ENCODE peak calls at places on chromosomes 16 and 17, in ten cellular contexts. J is CD4-positive, CD25-positive, alpha-beta regulatory T cell; N is K562; F is adrenal gland; H is A549; Q is neural progenitor cell; E is SK-N-SH; M is effector memory CD4-positive, alpha-beta T cell; T is transverse colon; P is mesendoderm. D is an unnamed sample. For H3K4me1, the result is how much of the 10 kb centered on the place peaks cover.

GRCh38 chr16:87284183-87284582 is 33.0 kb downstream of the C16orf95 start:
- DNase-seq in J (no peak), N (no peak), F (no peak), H (no peak), Q (no peak), E (no peak), M (no peak), T (no peak), P (no peak), D (no peak)

GRCh38 chr17:76659928-76660614 is 16.5 kb upstream of the ST6GALNAC1 start:
- DNase-seq in J (peak), N (peak), F (no peak), H (no peak), Q (no peak), E (peak), M (no peak), T (peak), P (no peak), D (no peak)

GRCh38 chr16:27408012-27408601 is 6.1 kb downstream of the IL21R start:
- DNase-seq in J (no peak), N (no peak), F (no peak), H (no peak), Q (no peak), E (no peak), M (no peak), T (no peak), P (no peak), D (no peak)

GRCh38 chr16:23838485-23839142 is 2.8 kb downstream of the PRKCB start:
- DNase-seq in J (no peak), N (no peak), F (no peak), H (no peak), Q (no peak), E (no peak), M (no peak), T (no peak), P (no peak), D (no peak)

GRCh38 chr17:13029340-13029739 is 11.5 kb upstream of the ELAC2 start:
- DNase-seq in J (no peak), N (no peak), F (no peak), H (no peak), Q (peak), E (no peak), M (no peak), T (no peak), P (no peak), D (no peak)

GRCh38 chr17:57924677-57925076 is 30.5 kb downstream of the CUEDC1 start:
- DNase-seq in J (no peak), N (no peak), F (no peak), H (no peak), Q (no peak), E (no peak), M (no peak), T (no peak), P (no peak), D (peak)

GRCh38 chr17:74297941-74298340 is 23.9 kb downstream of the DNAI2 start:
- DNase-seq in J (no peak), N (no peak), F (no peak), H (no peak), Q (no peak), E (no peak), M (no peak), T (no peak), P (no peak), D (no peak)

GRCh38 chr16:78210305-78210704 is 110.9 kb downstream of the WWOX start:
- DNase-seq in J (no peak), N (no peak), F (no peak), H (no peak), Q (peak), E (no peak), M (no peak), T (no peak), P (peak), D (no peak)

GRCh38 chr17:2212328-2212981 is 91.1 kb downstream of the SMG6 start:
- DNase-seq in J (no peak), N (no peak), F (peak), H (no peak), Q (no peak), E (no peak), M (no peak), T (no peak), P (no peak), D (no peak)

GRCh38 chr17:2214047-2214717 is 89.4 kb downstream of the SMG6 start:
- DNase-seq in J (no peak), N (peak), F (peak), H (no peak), Q (peak), E (no peak), M (no peak), T (peak), P (peak), D (no peak)

GRCh38 chr17:2211661-2212327 is 91.8 kb downstream of the SMG6 start:
- DNase-seq in J (no peak), N (no peak), F (no peak), H (no peak), Q (no peak), E (no peak), M (no peak), T (no peak), P (no peak), D (no peak)

GRCh38 chr17:2214887-2215615 is 88.5 kb downstream of the SMG6 start:
- DNase-seq in J (peak), N (no peak), F (no peak), H (no peak), Q (peak), E (peak), M (no peak), T (peak), P (no peak), D (no peak)

DNA sequence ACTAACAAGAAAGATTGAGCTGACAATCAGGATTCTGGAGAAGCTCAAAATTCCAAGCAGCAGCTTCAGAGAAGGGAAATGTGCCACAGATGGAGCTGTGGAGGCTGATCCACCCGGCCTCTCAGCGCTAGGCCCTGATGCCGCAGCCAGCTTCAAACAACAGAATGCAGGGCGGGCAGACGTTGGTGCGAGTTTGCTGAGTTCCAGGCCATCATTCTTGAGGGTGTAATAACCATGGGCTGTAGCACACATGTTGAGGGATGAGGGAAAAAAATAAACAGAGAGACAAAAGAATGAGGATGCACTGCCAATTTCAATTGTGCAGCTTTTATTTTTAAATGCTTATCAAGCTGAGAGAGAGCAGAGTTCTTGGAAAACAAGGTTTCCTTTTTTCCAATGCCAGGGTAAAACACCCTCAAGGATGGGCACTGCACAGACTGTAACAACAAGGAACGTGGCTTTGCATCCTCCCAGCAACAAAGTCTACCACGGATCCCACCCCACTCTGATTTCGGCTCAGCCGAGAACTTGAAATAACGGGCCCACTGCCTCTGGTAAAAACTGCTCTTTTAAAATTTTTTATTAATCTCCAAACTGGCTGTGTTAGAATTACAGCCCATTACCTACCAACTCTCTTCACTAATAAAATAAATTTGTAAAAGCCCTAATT is 90.2 kb downstream of the SMG6 start:
- DNase-seq in J (no peak), N (no peak), F (no peak), H (no peak), Q (no peak), E (no peak), M (no peak), T (no peak), P (no peak), D (no peak)
- H3K4me1 ChIP-seq in J (under half), N (under half), F (half or more), H (under half), Q (under half), E (under half), M (under half), T (under half), P (under half), D (under half)

GRCh38 chr17:75513667-75514052 is 1.7 kb downstream of the CASKIN2 start:
- DNase-seq in J (no peak), N (no peak), F (no peak), H (no peak), Q (no peak), E (no peak), M (no peak), T (no peak), P (no peak), D (no peak)

GRCh38 chr17:75511270-75511609 is 4.1 kb downstream of the CASKIN2 start:
- DNase-seq in J (no peak), N (no peak), F (no peak), H (no peak), Q (no peak), E (no peak), M (no peak), T (no peak), P (no peak), D (no peak)

GRCh38 chr17:75511610-75512575 is 3.4 kb downstream of the CASKIN2 start:
- DNase-seq in J (no peak), N (peak), F (peak), H (no peak), Q (no peak), E (no peak), M (no peak), T (no peak), P (no peak), D (peak)

GRCh38 chr17:75514299-75515228 is 773 bp downstream of the CASKIN2 start:
- DNase-seq in J (no peak), N (no peak), F (peak), H (no peak), Q (peak), E (peak), M (no peak), T (peak), P (peak), D (peak)

DNA sequence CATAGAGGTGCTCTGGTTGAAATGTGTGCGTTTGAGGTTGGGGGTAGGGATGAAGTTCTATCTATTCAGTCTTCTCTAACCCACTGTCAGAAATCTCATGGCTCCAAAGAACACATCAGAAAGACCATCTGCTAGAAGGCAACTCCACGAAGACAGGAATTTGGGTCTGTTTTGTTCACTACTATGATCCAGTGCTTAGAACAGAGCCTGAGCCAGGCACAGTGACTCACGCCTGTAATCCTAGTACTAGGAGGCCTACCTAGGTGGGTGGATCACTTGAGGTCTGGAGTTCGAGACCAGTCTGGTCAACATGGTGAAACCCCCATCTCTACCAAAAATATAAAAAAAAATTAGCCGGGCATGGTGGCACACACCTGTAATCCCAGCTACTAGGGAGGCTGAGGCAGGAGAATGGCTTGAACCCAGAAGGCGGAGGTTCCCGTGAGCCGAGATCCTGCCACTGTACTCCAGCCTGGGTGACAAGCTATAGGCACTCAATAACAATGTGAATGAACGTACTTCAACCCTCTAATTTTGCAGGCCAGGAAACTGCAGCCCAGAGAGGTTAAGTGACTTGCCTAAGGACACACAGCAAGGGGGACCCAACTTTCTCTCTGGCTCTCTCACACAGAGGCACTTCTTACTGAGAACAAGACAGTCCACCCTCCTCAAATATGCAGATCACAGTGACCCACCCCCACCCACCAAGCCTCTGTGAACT is 2.2 kb downstream of the CASKIN2 start:
- DNase-seq in J (no peak), N (no peak), F (no peak), H (no peak), Q (no peak), E (no peak), M (no peak), T (no peak), P (no peak), D (no peak)
- H3K4me1 ChIP-seq in J (under half), N (half or more), F (half or more), H (under half), Q (under half), E (under half), M (under half), T (under half), P (under half), D (under half)

GRCh38 chr17:75350029-75350428 is 55.4 kb downstream of the GRB2 start:
- DNase-seq in J (no peak), N (no peak), F (no peak), H (no peak), Q (no peak), E (no peak), M (no peak), T (no peak), P (no peak), D (no peak)

GRCh38 chr17:75350706-75351105 is 54.8 kb downstream of the GRB2 start:
- DNase-seq in J (no peak), N (no peak), F (no peak), H (no peak), Q (peak), E (no peak), M (no peak), T (no peak), P (no peak), D (no peak)

GRCh38 chr17:75346906-75347305 is 57.7 kb upstream of the SLC25A19 start:
- DNase-seq in J (no peak), N (peak), F (no peak), H (no peak), Q (peak), E (no peak), M (no peak), T (no peak), P (peak), D (peak)

GRCh38 chr17:75349589-75349988 is 55.9 kb downstream of the GRB2 start:
- DNase-seq in J (no peak), N (no peak), F (no peak), H (no peak), Q (no peak), E (no peak), M (no peak), T (no peak), P (no peak), D (no peak)

GRCh38 chr17:75348386-75349012 is 57.0 kb downstream of the GRB2 start:
- DNase-seq in J (no peak), N (no peak), F (no peak), H (no peak), Q (no peak), E (no peak), M (no peak), T (no peak), P (no peak), D (no peak)
- H3K4me1 ChIP-seq in J (half or more), N (half or more), F (under half), H (under half), Q (half or more), E (under half), M (under half), T (under half), P (under half), D (under half)

DNA sequence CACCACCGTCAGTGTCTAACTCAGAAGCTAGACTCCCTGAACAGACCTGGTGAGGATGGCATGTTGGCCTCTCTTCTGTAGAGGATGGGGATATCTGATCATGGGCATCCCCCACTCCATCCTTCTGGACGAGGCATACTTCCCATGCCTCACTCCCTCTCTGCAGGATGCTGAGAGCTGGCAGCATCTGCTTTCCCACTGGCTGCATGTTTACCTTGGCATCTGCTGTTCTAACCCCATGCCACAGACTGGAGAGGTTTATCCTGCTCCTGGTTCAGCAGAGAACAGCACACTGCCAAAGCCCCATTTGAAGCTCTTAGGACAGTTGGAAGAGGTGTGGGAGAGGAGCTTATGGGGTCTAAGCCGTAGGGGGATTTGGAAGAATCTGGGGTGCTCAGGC is 46.0 kb downstream of the YPEL2 start:
- DNase-seq in J (no peak), N (no peak), F (no peak), H (no peak), Q (no peak), E (peak), M (no peak), T (no peak), P (no peak), D (no peak)
- H3K4me1 ChIP-seq in J (under half), N (under half), F (half or more), H (under half), Q (under half), E (under half), M (under half), T (half or more), P (under half), D (under half)

DNA sequence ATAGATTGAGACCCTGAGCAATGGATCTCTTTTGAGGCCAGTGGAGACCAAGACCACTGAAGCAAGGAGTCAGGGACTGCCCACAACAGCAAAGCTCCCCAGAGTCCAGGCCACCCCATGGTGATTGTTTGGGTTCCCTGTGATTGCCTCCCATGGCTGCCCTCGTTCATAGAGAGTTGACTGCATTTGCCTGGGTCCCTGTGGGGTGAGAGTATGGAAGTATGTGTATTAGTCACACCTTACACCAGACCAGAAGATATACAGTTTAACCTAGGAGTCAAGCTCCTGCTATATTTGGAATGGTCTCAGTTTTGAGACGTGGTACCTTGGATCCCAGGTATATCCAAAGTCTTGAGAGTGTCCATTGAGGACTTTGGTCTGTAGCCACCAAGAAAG is 20.2 kb downstream of the HLF start:
- DNase-seq in J (no peak), N (no peak), F (no peak), H (no peak), Q (no peak), E (no peak), M (no peak), T (no peak), P (no peak), D (no peak)
- H3K4me1 ChIP-seq in J (under half), N (under half), F (half or more), H (under half), Q (under half), E (under half), M (under half), T (under half), P (under half), D (under half)

GRCh38 chr17:72387487-72387886 is 266.7 kb downstream of the SOX9 start:
- DNase-seq in J (no peak), N (no peak), F (no peak), H (no peak), Q (no peak), E (no peak), M (no peak), T (no peak), P (peak), D (peak)

GRCh38 chr17:72385482-72385881 is 264.7 kb downstream of the SOX9 start:
- DNase-seq in J (no peak), N (no peak), F (no peak), H (no peak), Q (no peak), E (no peak), M (no peak), T (no peak), P (no peak), D (no peak)

GRCh38 chr17:72386619-72387237 is 265.9 kb downstream of the SOX9 start:
- DNase-seq in J (no peak), N (no peak), F (no peak), H (no peak), Q (no peak), E (no peak), M (no peak), T (no peak), P (no peak), D (peak)

GRCh38 chr17:72388765-72389473 is 268.1 kb downstream of the SOX9 start:
- DNase-seq in J (no peak), N (no peak), F (no peak), H (peak), Q (no peak), E (no peak), M (no peak), T (no peak), P (no peak), D (peak)

GRCh38 chr17:72387969-72388368 is 267.1 kb downstream of the SOX9 start:
- DNase-seq in J (no peak), N (no peak), F (no peak), H (no peak), Q (no peak), E (no peak), M (no peak), T (no peak), P (no peak), D (no peak)
- H3K4me1 ChIP-seq in J (under half), N (under half), F (under half), H (half or more), Q (under half), E (under half), M (under half), T (under half), P (under half), D (half or more)

GRCh38 chr16:68088130-68088972 is 3.2 kb downstream of the NFATC3 start:
- DNase-seq in J (no peak), N (no peak), F (no peak), H (no peak), Q (no peak), E (no peak), M (no peak), T (no peak), P (no peak), D (no peak)
- H3K4me1 ChIP-seq in J (half or more), N (under half), F (half or more), H (half or more), Q (under half), E (under half), M (under half), T (under half), P (under half), D (under half)

DNA sequence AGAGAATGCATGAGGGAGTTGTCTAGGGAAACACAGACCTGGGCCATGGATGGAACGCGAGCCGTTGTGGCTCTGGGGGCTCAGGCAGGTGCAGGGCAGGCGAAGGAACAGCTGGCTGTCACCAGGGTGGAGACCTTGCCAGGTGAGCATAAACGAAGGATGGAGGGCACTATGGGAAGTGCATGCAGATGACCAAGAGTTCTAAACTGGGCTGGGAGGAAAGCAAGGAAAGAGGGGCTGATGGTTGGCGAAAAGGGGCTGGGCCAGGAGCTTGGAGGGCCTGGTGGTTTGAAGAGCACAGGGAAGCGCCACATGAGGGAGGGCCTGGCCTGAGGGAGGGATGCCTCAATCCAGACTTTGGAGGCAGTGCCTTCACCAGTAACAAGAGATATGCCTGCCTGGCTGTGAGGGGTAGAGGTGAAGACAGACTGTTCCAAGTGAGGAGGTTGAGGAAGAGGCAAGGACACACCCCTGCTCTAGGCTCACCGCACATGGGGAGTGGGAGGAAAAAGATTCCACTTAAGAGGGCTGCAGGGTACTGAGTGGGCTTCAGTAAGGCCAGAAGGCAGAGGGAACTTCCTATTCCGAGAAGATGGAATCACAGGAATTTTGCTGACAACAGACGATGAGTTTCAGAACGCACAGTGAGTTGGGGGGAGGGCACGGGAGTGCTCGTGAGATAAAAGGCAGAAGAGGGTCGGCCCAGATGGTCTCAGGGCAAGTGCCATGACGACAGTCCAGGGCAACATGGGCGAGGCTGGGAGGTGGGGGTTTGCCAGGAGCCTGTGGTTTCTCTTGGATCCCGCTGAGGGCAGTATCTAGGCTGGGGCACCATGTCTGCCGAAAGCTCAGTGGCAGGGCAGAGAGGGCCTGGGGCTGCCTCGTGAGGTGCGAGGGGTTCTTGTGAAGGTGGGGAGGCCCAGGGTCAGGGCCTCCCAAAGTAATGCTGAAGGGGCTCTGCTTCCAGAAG is 20.6 kb downstream of the B9D1 start:
- DNase-seq in J (no peak), N (no peak), F (peak), H (no peak), Q (no peak), E (peak), M (no peak), T (no peak), P (peak), D (peak)
- H3K4me1 ChIP-seq in J (under half), N (under half), F (under half), H (under half), Q (under half), E (under half), M (under half), T (under half), P (under half), D (under half)

D was measured in SJCRH30.